ENCODE peak calls at places on chromosomes 16 and 17, in five cellular contexts. T, R, J, Y and U are unnamed samples. For H3K27me3, the result is how much of the 10 kb centered on the place peaks cover.

GRCh38 chr16:1180772-1181714 is 28.1 kb downstream of the CACNA1H start:
- DNase-seq in R (no peak), Y (no peak), J (no peak), T (no peak), U (no peak)

GRCh38 chr16:85275533-85276249 is 163.4 kb upstream of the CIBAR2 start:
- DNase-seq in J (peak), Y (peak), R (peak), T (peak), U (peak)

GRCh38 chr16:84788968-84789371 is 30.8 kb upstream of the CRISPLD2 start:
- DNase-seq in T (no peak), J (no peak), R (no peak), Y (no peak), U (no peak)

GRCh38 chr16:14077918-14078317 is 6.8 kb downstream of the MRTFB start:
- DNase-seq in T (no peak), J (no peak), R (no peak), Y (no peak), U (no peak)

GRCh38 chr16:14298374-14299122 is 227.4 kb downstream of the MRTFB start:
- DNase-seq in Y (no peak), R (no peak), J (no peak), T (no peak), U (no peak)

GRCh38 chr17:50612281-50612680 is 22.4 kb upstream of the ABCC3 start:
- DNase-seq in J (no peak), Y (no peak), T (no peak), R (no peak), U (no peak)

GRCh38 chr17:1467898-1468492 is 12.0 kb upstream of the CRK start:
- DNase-seq in J (no peak), Y (peak), T (peak), R (no peak), U (no peak)

GRCh38 chr16:3065069-3065741 is at the start of gene IL32:
- DNase-seq in R (peak), Y (no peak), T (peak), J (no peak), U (peak)

GRCh38 chr16:14284930-14285541 is 213.9 kb downstream of the MRTFB start:
- DNase-seq in Y (no peak), R (no peak), J (peak), T (no peak), U (no peak)

GRCh38 chr16:55478827-55479559 is at the start of gene MMP2:
- DNase-seq in J (no peak), R (no peak), Y (peak), T (no peak), U (no peak)

GRCh38 chr17:6555331-6556120 is 829 bp downstream of the PITPNM3 start:
- DNase-seq in Y (peak), R (no peak), T (peak), J (no peak), U (no peak)

GRCh38 chr16:68367034-68367433 is 56.2 kb downstream of the PRMT7 start:
- DNase-seq in J (no peak), R (peak), T (no peak), Y (peak), U (no peak)

GRCh38 chr16:89506791-89507191 is 1.4 kb upstream of the SPG7 start:
- DNase-seq in Y (no peak), R (peak), T (no peak), J (no peak), U (peak)

GRCh38 chr17:2064147-2064489 is 9.2 kb downstream of the HIC1 start:
- DNase-seq in Y (no peak), R (no peak), J (no peak), T (no peak), U (no peak)

GRCh38 chr17:28072935-28073533 is 30.6 kb downstream of the NLK start:
- DNase-seq in T (no peak), Y (no peak), J (no peak), R (no peak), U (no peak)

GRCh38 chr16:1723450-1724147 is 17.6 kb downstream of the MAPK8IP3 start:
- DNase-seq in J (peak), Y (no peak), T (no peak), R (peak), U (peak)

GRCh38 chr17:33871720-33872535 is 383.2 kb upstream of the CCL2 start:
- DNase-seq in Y (no peak), J (no peak), R (no peak), T (no peak), U (no peak)

GRCh38 chr16:67179421-67180080 is 4.2 kb downstream of the MATCAP1 start:
- DNase-seq in R (no peak), Y (no peak), T (no peak), J (peak), U (no peak)
- H3K4me3 ChIP-seq in R (no peak), Y (no peak), T (no peak), J (no peak), U (no peak)

GRCh38 chr16:16076400-16076901 is 127.0 kb downstream of the ABCC1 start:
- DNase-seq in R (no peak), T (no peak), J (no peak), Y (no peak), U (no peak)
- H3K27ac ChIP-seq in R (no peak), T (no peak), J (no peak), Y (no peak), U (no peak)

GRCh38 chr17:48568499-48569259 is 9.5 kb downstream of the HOXB4 start:
- DNase-seq in J (no peak), R (no peak), T (peak), Y (no peak), U (no peak)

GRCh38 chr17:48569676-48570324 is 8.3 kb downstream of the HOXB4 start:
- DNase-seq in R (no peak), J (no peak), T (no peak), Y (no peak), U (no peak)

GRCh38 chr17:48570325-48571023 is 7.7 kb downstream of the HOXB4 start:
- DNase-seq in J (no peak), R (no peak), T (peak), Y (no peak), U (no peak)

GRCh38 chr17:48571826-48572417 is 6.2 kb downstream of the HOXB4 start:
- DNase-seq in T (no peak), Y (no peak), R (no peak), J (no peak), U (no peak)

GRCh38 chr17:48571024-48571818 is 6.9 kb downstream of the HOXB4 start:
- DNase-seq in T (no peak), Y (no peak), J (no peak), R (no peak), U (no peak)
- H3K27me3 ChIP-seq in T (under half), Y (half or more), J (under half), R (under half), U (under half)

DNA sequence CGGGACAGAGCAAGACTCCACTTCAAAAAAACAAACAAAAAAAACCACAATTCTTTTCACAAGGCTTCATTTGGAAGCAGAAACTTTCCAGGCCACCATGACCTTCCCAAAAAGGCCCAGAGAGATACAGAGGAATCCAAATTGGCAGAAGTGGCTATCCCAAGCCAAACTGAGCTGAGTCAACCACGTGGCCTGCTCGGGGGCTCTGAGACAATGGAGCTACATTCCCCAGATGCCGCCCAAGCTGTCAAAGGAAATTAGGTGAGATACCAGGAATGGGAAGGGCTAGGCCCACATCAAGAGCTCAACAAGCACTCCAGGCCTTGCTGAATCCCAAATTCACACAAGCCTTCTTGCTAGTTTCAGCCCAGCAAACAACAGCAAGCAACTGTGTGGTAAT is 5.7 kb upstream of the EXOSC6 start:
- DNase-seq in Y (no peak), J (no peak), T (no peak), R (no peak), U (no peak)
- H3K4me3 ChIP-seq in Y (no peak), J (no peak), T (no peak), R (no peak), U (no peak)

DNA sequence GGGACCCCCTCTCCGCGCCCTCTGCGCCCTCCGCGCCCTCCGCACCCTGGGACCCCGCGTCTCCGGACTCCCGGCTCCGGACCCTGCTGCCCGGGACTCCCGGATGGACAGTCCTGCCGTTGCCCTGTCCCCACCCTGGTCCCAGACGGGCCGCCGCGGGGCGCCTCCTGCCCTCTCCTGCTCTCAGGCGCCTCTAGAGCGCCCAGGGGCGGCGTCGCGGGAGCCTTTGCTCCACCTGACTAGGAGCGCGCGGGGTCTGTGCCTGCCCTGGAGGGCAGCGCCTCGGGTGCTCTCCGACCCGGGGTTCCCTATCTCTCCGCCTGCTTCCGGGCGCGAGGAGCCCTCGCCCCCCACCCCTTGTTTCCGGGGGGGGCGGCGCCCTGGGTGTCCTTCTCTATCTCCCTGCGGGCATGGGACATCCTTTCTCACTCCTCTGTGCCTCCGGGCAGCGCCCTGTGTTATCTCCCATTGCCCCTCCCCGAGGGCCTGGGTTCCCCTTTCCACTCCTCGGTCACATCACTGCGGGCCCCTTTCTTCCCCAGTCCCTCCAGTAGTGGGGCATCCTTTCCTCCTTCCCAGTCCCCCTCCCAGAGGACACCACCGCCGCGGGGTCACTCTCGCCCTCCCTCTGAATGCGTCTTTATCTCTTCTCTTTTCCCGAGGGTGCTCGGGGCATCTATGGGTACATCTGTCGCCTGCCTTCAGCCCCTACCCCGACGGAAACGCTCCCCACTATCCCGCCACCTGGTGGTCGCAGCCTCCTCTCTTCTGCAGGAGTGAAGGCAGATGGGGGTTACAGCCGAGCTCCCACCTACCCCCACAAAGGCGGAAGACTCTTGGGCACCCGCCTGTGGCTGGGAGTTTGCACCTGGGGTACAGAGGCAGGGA is 865 bp downstream of the PRKCB start:
- DNase-seq in J (no peak), T (peak), Y (no peak), R (peak), U (peak)
- H3K27ac ChIP-seq in J (no peak), T (peak), Y (no peak), R (peak), U (peak)

GRCh38 chr17:48500435-48501426 is 30.1 kb downstream of the HOXB1 start:
- DNase-seq in Y (no peak), J (no peak), T (no peak), R (no peak), U (no peak)
- H3K27me3 ChIP-seq in Y (half or more), J (under half), T (under half), R (under half), U (under half)

DNA sequence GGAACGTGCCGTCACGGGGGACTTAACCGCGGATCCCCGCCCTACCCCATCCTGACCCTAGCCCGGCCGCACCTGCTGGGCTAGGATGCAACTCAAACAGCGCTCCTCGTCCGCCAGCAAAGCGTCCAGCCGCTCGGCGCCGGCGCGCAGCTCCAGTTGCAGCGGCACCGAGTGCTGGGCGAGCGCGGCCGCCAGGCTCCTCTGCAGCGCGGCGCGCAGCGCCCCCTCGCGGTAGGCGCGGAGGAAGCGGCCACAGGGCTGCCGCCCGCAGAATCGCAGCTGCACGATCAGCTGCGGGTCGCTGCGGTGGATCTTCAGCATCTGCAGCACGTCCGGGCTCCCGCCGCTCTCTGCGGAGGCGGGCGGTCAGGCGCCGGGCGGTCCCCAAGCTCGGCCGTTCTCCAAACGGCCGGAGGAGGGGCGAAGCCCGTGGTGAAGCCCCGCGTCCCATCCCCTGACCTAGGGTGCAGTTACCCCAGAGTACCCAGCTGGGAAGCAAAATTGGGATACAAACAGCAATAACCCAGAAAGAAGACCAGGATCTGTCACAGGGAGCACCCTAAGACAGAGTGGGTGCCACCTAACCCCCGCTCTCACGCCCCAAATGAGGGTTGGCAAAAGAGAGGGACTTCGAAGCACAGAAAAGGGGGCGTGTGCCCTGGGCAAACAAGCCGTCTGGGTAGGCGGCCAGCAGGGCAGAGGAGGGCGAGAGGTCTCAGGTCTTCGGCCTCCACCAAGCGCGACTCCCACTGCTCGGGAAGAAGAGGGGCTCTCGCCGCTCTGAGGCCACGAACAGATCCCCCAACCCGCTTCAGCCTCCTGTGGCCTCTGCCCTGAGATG is 4.2 kb downstream of the TRADD start:
- DNase-seq in Y (peak), T (peak), R (peak), J (peak), U (peak)
- H3K4me3 ChIP-seq in Y (peak), T (peak), R (no peak), J (peak), U (no peak)

GRCh38 chr17:74328487-74328886 is 2.5 kb downstream of the KIF19 start:
- DNase-seq in Y (no peak), J (no peak), T (no peak), R (no peak), U (no peak)

GRCh38 chr17:74325743-74326379 is at the start of gene KIF19:
- DNase-seq in T (peak), Y (peak), J (peak), R (peak), U (no peak)

GRCh38 chr17:74326506-74326905 is 480 bp downstream of the KIF19 start:
- DNase-seq in Y (no peak), R (no peak), J (no peak), T (no peak), U (no peak)

GRCh38 chr17:74324521-74324920 is 1.5 kb upstream of the KIF19 start:
- DNase-seq in R (no peak), T (no peak), Y (no peak), J (no peak), U (no peak)

GRCh38 chr17:74325376-74325742 is 667 bp upstream of the KIF19 start:
- DNase-seq in J (no peak), R (no peak), T (no peak), Y (no peak), U (no peak)
- H3K27ac ChIP-seq in J (no peak), R (no peak), T (no peak), Y (no peak), U (no peak)

GRCh38 chr17:79652999-79653643 is 42.3 kb upstream of the RBFOX3 start:
- DNase-seq in Y (no peak), R (no peak), T (no peak), J (no peak), U (no peak)

GRCh38 chr17:79657036-79657435 is 46.2 kb upstream of the RBFOX3 start:
- DNase-seq in Y (no peak), R (no peak), T (no peak), J (no peak), U (no peak)

GRCh38 chr17:79654960-79655382 is 44.1 kb upstream of the RBFOX3 start:
- DNase-seq in R (no peak), T (no peak), J (no peak), Y (no peak), U (no peak)

GRCh38 chr17:79655672-79656290 is 44.9 kb upstream of the RBFOX3 start:
- DNase-seq in Y (no peak), R (no peak), T (no peak), J (no peak), U (no peak)

DNA sequence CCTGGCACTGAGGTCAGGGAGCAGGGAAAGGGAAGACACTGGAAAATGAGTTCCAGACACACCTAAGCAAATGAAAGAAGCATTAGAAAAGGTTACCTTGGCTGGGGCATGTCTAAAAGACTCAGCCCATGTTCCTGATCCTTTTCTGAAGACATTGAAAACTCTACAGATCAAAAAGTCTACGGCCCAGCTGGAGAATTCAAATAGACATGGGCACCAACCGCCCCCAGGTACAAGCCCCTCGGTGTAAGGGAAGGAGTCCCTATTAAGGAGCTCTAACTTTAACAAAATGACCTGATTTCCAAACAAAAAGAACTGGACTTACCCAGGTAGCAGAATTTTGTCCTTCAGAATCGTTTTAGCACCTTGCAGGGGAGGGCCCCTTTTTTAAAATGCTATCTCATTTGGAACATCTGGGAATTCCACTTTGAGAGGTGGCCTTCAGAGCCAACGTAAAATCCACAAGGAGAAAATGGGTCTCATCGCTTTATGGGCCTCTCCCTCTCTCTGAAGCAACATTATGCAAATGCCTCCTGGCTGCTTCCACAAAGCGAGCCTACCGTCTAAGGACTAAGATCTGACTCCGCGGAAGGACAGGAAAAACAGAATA is 43.6 kb upstream of the RBFOX3 start:
- DNase-seq in Y (no peak), J (no peak), T (no peak), R (no peak), U (no peak)
- H3K27me3 ChIP-seq in Y (under half), J (half or more), T (under half), R (under half), U (under half)

DNA sequence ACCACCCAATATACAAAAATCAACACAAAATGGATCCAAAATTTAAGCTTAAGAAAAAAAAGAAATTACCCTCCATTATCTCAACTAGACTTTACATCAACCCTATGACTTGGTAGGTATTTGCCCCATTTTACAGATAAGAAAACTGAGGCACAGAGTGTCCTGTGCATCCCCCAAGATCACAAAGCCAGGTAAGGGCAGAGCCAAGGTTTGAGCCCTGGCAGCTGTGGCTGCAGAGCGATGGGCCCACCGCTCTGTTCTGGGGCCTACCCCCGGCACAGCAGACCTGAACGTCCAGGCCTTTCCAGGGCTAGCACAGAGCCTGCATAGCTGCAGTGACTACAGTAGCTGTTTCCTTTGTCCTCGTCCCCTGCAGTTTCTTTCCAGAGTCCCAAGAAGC is 417.6 kb downstream of the SOX9 start:
- DNase-seq in Y (no peak), T (no peak), R (no peak), J (no peak), U (no peak)
- H3K4me3 ChIP-seq in Y (no peak), T (no peak), R (no peak), J (no peak), U (no peak)